ENCODE peak calls at places on chromosomes 6 and 20, in five cellular contexts. One of them, this sample, is unnamed.

GRCh38 chr6:41335943-41336342 is 535 bp downstream of the NCR2 start:
- DNase-seq in DMS79: no peak
- DNase-seq in GM04504: no peak
- DNase-seq in GM10248: no peak
- DNase-seq in activated naive CD4-positive, alpha-beta T cell treated with anti-CD3 and anti-CD28 coated beads, Interleukin-2, amount 50 U/mL, for 16 hours: no peak
- DNase-seq in this sample: no peak

GRCh38 chr6:14758421-14759043 is 487.3 kb upstream of the JARID2 start:
- DNase-seq in DMS79: no peak
- DNase-seq in activated naive CD4-positive, alpha-beta T cell treated with anti-CD3 and anti-CD28 coated beads, Interleukin-2, amount 50 U/mL, for 16 hours: peak; percentile 47
- DNase-seq in GM04504: no peak
- DNase-seq in GM10248: no peak
- DNase-seq in this sample: no peak

GRCh38 chr6:20630136-20630535 is 95.9 kb downstream of the CDKAL1 start:
- DNase-seq in DMS79: no peak
- DNase-seq in GM04504: no peak
- DNase-seq in activated naive CD4-positive, alpha-beta T cell treated with anti-CD3 and anti-CD28 coated beads, Interleukin-2, amount 50 U/mL, for 16 hours: no peak
- DNase-seq in GM10248: no peak
- DNase-seq in this sample: no peak

GRCh38 chr6:72959821-72960220 is 265.5 kb downstream of the KHDC1L start:
- DNase-seq in GM04504: no peak
- DNase-seq in GM10248: no peak
- DNase-seq in DMS79: no peak
- DNase-seq in activated naive CD4-positive, alpha-beta T cell treated with anti-CD3 and anti-CD28 coated beads, Interleukin-2, amount 50 U/mL, for 16 hours: no peak
- DNase-seq in this sample: no peak

GRCh38 chr6:156827382-156827781 is 50.2 kb downstream of the ARID1B start:
- DNase-seq in GM04504: peak; percentile 12
- DNase-seq in activated naive CD4-positive, alpha-beta T cell treated with anti-CD3 and anti-CD28 coated beads, Interleukin-2, amount 50 U/mL, for 16 hours: no peak
- DNase-seq in DMS79: no peak
- DNase-seq in GM10248: no peak
- DNase-seq in this sample: no peak

GRCh38 chr20:37500311-37500710 is 20.7 kb upstream of the NNAT start:
- DNase-seq in GM04504: no peak
- DNase-seq in DMS79: no peak
- DNase-seq in activated naive CD4-positive, alpha-beta T cell treated with anti-CD3 and anti-CD28 coated beads, Interleukin-2, amount 50 U/mL, for 16 hours: no peak
- DNase-seq in GM10248: no peak
- DNase-seq in this sample: no peak

GRCh38 chr6:76250666-76251065 is 178.2 kb upstream of the IMPG1 start:
- DNase-seq in GM04504: no peak
- DNase-seq in GM10248: no peak
- DNase-seq in DMS79: no peak
- DNase-seq in activated naive CD4-positive, alpha-beta T cell treated with anti-CD3 and anti-CD28 coated beads, Interleukin-2, amount 50 U/mL, for 16 hours: no peak
- DNase-seq in this sample: no peak

GRCh38 chr6:80457044-80457933 is 350.8 kb downstream of the BCKDHB start:
- DNase-seq in activated naive CD4-positive, alpha-beta T cell treated with anti-CD3 and anti-CD28 coated beads, Interleukin-2, amount 50 U/mL, for 16 hours: no peak
- DNase-seq in GM10248: no peak
- DNase-seq in DMS79: no peak
- DNase-seq in GM04504: peak; percentile 95
- DNase-seq in this sample: peak; percentile 71